ENCODE peak calls at places on chromosomes 11 and 22, in ten cellular contexts. F is tibial artery; O is heart right ventricle; Y is HAP-1; K is fibroblast of lung; W is upper lobe of right lung; P is A549; L is CD8-positive, alpha-beta T cell; T is H1; M is AG04450. V is an unnamed sample.

GRCh38 chr22:23178512-23179254 is 1.6 kb upstream of the BCR start:
- DNase-seq in F (peak; percentile 81), O (peak; percentile 74), Y (peak; percentile 57), K (peak; percentile 26), W (peak; percentile 84), P (peak; percentile 55), L (peak; percentile 35), T (peak; percentile 90), M (no peak), V (peak; percentile 87)

GRCh38 chr22:23265389-23265700 is 85.0 kb downstream of the BCR start:
- DNase-seq in F (no peak), O (no peak), Y (no peak), K (no peak), W (no peak), P (no peak), L (no peak), T (no peak), M (no peak), V (no peak)

GRCh38 chr11:9219572-9219971 is 45.6 kb downstream of the DENND5A start:
- DNase-seq in F (no peak), O (no peak), Y (peak; percentile 48), K (peak; percentile 94), W (no peak), P (peak; percentile 29), L (no peak), T (peak; percentile 26), M (peak; percentile 48), V (no peak)

GRCh38 chr22:27754247-27754887 is 47.2 kb downstream of the MN1 start:
- DNase-seq in F (no peak), O (no peak), Y (no peak), K (peak; percentile 70), W (no peak), P (no peak), L (no peak), T (no peak), M (no peak), V (peak; percentile 75)

GRCh38 chr11:126034026-126034822 is 28.4 kb downstream of the CDON start:
- DNase-seq in F (no peak), O (no peak), Y (no peak), K (no peak), W (no peak), P (no peak), L (no peak), T (no peak), M (no peak), V (no peak)

GRCh38 chr11:45371251-45371749 is 85.2 kb upstream of the SYT13 start:
- DNase-seq in F (peak; percentile 77), O (peak; percentile 61), Y (peak; percentile 62), K (peak; percentile 39), W (peak; percentile 81), P (peak; percentile 68), L (peak; percentile 34), T (peak; percentile 96), M (peak; percentile 7), V (peak; percentile 40)

GRCh38 chr11:121723261-121723741 is 270.5 kb upstream of the SORL1-AS1 start:
- DNase-seq in F (peak; percentile 67), O (peak; percentile 15), Y (no peak), K (peak; percentile 60), W (no peak), P (no peak), L (no peak), T (peak; percentile 58), M (no peak), V (peak; percentile 20)

GRCh38 chr22:45201678-45202332 is 38.1 kb downstream of the NUP50 start:
- DNase-seq in F (no peak), O (no peak), Y (no peak), K (peak; percentile 99), W (no peak), P (peak; percentile 64), L (no peak), T (peak; percentile 37), M (peak; percentile 99), V (peak; percentile 60)

GRCh38 chr11:2891291-2891690 is 5.7 kb upstream of the CDKN1C start:
- DNase-seq in F (no peak), O (no peak), Y (no peak), K (no peak), W (no peak), P (no peak), L (no peak), T (peak; percentile 69), M (no peak), V (no peak)

GRCh38 chr11:15835705-15836411 is 520.5 kb downstream of the SOX6 start:
- DNase-seq in F (no peak), O (no peak), Y (no peak), K (no peak), W (no peak), P (no peak), L (no peak), T (no peak), M (no peak), V (no peak)

GRCh38 chr11:32353884-32354283 is 81.5 kb downstream of the WT1 start:
- DNase-seq in F (no peak), O (no peak), Y (no peak), K (peak; percentile 14), W (no peak), P (no peak), L (no peak), T (no peak), M (no peak), V (no peak)

GRCh38 chr22:47151490-47151889 is 389.0 kb downstream of the TBC1D22A start:
- DNase-seq in F (no peak), O (no peak), Y (no peak), K (peak; percentile 52), W (no peak), P (no peak), L (no peak), T (no peak), M (no peak), V (no peak)

GRCh38 chr22:20433191-20433590 is 4.4 kb downstream of the SCARF2 start:
- DNase-seq in F (no peak), O (no peak), Y (no peak), K (no peak), W (peak; percentile 42), P (no peak), L (no peak), T (no peak), M (no peak), V (no peak)

GRCh38 chr11:2366271-2366670 is 10.8 kb upstream of the CD81 start:
- DNase-seq in F (no peak), O (no peak), Y (no peak), K (no peak), W (no peak), P (no peak), L (no peak), T (no peak), M (no peak), V (no peak)

DNA sequence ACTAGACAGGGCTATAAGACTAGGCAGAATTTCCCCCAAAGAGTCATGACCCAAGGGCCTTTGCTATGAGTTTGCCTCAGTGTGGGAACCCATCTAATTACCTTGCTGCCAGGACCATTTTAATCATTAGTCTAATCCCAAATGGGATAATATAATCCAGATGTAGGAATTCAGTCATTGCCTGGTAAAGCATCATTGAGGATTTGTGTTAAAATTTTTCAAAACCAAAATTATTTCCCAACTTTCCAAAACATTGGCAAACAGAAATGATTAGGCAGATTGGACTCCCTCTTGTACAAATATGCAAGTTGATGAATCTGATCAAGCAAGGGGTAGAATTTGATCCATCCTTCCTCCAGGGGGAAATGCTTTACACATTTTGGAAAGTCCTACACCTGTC is 16.2 kb upstream of the MMP13 start:
- DNase-seq in F (no peak), O (no peak), Y (no peak), K (peak; percentile 62), W (no peak), P (no peak), L (no peak), T (no peak), M (no peak), V (no peak)
- H3K9me3 ChIP-seq in F (no peaks in the 10 kb centered on the region), O (no peaks in the 10 kb centered on the region), Y (no peaks in the 10 kb centered on the region), K (no peaks in the 10 kb centered on the region), W (no peaks in the 10 kb centered on the region), P (no peaks in the 10 kb centered on the region), L (no peaks in the 10 kb centered on the region), T (no peaks in the 10 kb centered on the region), M (no peaks in the 10 kb centered on the region), V (no peaks in the 10 kb centered on the region)

DNA sequence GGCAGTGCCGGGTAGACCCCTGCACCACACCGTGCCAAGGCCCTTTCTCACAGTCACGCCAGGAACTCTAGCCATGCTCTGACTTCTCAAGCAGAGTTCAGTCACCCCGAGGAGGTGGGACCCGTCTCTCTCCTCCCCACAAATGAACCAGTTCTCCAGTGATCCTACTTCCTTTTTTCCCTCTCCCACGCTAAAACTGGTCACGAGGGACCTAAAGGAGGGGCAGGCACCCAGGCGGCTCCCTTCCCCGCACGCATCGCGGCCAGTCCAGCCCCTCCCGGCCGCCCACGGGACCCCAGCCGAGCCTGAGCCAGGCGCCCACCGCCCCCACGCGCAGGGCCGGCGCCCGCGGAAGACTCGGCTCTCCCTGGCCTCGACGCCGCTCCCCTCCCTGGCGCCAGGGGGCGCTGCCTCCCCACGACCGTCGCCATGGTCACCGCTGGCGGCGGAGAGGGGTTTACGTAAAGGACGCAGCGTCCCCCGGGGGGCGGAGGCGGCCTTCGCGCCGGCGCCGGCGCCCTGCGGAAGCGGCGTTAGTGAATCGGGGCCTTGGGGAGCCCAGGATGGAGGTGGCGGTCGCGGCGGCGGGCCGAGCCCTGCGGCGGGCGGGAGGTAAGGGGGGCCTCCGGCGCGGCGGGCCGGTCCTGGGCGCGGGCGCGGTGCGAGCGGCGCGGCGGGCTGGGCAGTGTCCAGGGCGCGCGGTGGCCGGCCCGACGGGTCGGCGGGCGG is at the start of gene DAGLA:
- DNase-seq in F (peak; percentile 76), O (peak; percentile 82), Y (peak; percentile 41), K (peak; percentile 42), W (peak; percentile 91), P (peak; percentile 68), L (peak; percentile 60), T (peak; percentile 90), M (no peak), V (peak; percentile 60)
- H3K4me3 ChIP-seq in F (peak within 1 kb of the TSS; percentile 55), O (peak within 1 kb of the TSS; percentile 60), Y (peak within 1 kb of the TSS; percentile 31), K (peak within 1 kb of the TSS; percentile 47), W (peak within 1 kb of the TSS; percentile 58), P (peak within 1 kb of the TSS; percentile 61), L (peak within 1 kb of the TSS; percentile 27), T (peak within 1 kb of the TSS; percentile 23), M (peak within 1 kb of the TSS; percentile 62), V (peak within 1 kb of the TSS; percentile 49)

GRCh38 chr11:58711832-58712231 is 19.9 kb downstream of the GLYAT start:
- DNase-seq in F (no peak), O (no peak), Y (no peak), K (no peak), W (no peak), P (no peak), L (no peak), T (no peak), M (no peak), V (no peak)
- H3K9me3 ChIP-seq in F (no peaks in the 10 kb centered on the region), O (no peaks in the 10 kb centered on the region), Y (no peaks in the 10 kb centered on the region), K (no peaks in the 10 kb centered on the region), W (no peaks in the 10 kb centered on the region), P (no peaks in the 10 kb centered on the region), L (no peaks in the 10 kb centered on the region), T (peaks cover 40% of the 10 kb centered on the region), M (no peaks in the 10 kb centered on the region), V (no peaks in the 10 kb centered on the region)

DNA sequence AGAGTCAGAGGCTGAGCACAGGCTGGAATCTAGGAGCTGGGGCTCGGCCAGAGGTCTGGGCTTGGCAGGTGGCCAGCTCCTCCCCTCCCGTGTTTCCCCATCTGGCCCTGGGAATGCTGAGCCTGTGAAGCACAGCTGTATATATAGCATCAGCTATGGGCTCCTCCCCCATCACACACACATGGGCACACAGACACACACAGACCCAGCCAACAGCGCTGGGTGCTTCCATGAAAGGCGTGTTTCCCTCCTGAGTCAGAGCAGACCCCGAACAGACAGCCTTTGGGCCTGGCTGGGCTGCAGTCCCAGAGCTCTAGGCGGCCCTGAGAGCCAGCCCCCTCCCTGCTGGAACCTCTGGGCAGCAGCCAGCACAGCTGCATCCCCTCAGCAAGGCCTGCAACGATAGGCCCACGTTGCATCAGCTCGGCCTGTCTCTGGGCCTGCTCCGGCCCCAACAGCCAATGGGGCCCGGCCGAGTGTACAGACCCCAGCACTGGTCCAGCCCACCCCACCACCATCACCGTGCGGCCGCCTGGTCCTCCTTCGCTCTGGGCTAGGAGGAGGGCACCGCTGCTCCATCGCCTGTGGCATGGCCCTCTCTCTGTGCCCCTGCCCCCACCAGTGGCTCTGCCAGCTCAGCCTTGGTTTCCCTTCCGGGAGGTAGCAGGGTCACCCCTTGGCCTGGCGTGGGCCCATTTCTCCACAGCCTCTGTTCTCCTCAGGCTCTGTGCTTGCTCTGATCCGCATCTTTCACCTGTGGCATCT is 7.6 kb upstream of the SERPINH1 start:
- DNase-seq in F (peak; percentile 97), O (peak; percentile 93), Y (no peak), K (peak; percentile 100), W (peak; percentile 85), P (no peak), L (no peak), T (peak; percentile 83), M (peak; percentile 100), V (peak; percentile 93)
- H3K4me3 ChIP-seq in F (peak overlapping the region; percentile 37), O (no peak overlapping the region), Y (no peak overlapping the region), K (peak overlapping the region; percentile 38), W (no peak overlapping the region), P (no peak overlapping the region), L (no peak overlapping the region), T (no peak overlapping the region), M (peak overlapping the region; percentile 52), V (peak overlapping the region; percentile 54)